ENCODE peak calls at places on chromosomes 5 and 9, in eight cellular contexts. One of them, this sample, is unnamed.
A peak's percentile ranks its signal among the peaks of the same experiment; 100 is the strongest.

GRCh38 chr5:40452874-40453624 is 226.7 kb upstream of the PTGER4 start:
- DNase-seq in NCI-H2171 treated with DMSO at 0.1 percent for 48 hours: no peak
- DNase-seq in activated T-cell treated with anti-CD3 and anti-CD28 coated beads, Interleukin-2, amount 50 U/mL, for 4 hours: no peak
- DNase-seq in iPS DF 6.9: no peak
- DNase-seq in left colon: no peak
- DNase-seq in NCI-H446: no peak
- DNase-seq in substantia nigra: no peak
- DNase-seq in GM10248: no peak
- DNase-seq in this sample: no peak

GRCh38 chr5:181198905-181199519 is 6.0 kb downstream of the TRIM7 start:
- DNase-seq in NCI-H2171 treated with DMSO at 0.1 percent for 48 hours: no peak
- DNase-seq in activated T-cell treated with anti-CD3 and anti-CD28 coated beads, Interleukin-2, amount 50 U/mL, for 4 hours: no peak
- DNase-seq in iPS DF 6.9: no peak
- DNase-seq in left colon: no peak
- DNase-seq in NCI-H446: no peak
- DNase-seq in substantia nigra: no peak
- DNase-seq in GM10248: peak; percentile 71
- DNase-seq in this sample: no peak

GRCh38 chr5:143101740-143102386 is 301.6 kb downstream of the NR3C1 start:
- DNase-seq in NCI-H2171 treated with DMSO at 0.1 percent for 48 hours: no peak
- DNase-seq in activated T-cell treated with anti-CD3 and anti-CD28 coated beads, Interleukin-2, amount 50 U/mL, for 4 hours: no peak
- DNase-seq in iPS DF 6.9: no peak
- DNase-seq in left colon: no peak
- DNase-seq in NCI-H446: no peak
- DNase-seq in substantia nigra: no peak
- DNase-seq in GM10248: no peak
- DNase-seq in this sample: no peak

GRCh38 chr5:164358531-164359259 is 853.3 kb downstream of the MAT2B start:
- DNase-seq in NCI-H2171 treated with DMSO at 0.1 percent for 48 hours: no peak
- DNase-seq in activated T-cell treated with anti-CD3 and anti-CD28 coated beads, Interleukin-2, amount 50 U/mL, for 4 hours: no peak
- DNase-seq in iPS DF 6.9: no peak
- DNase-seq in left colon: no peak
- DNase-seq in NCI-H446: no peak
- DNase-seq in substantia nigra: no peak
- DNase-seq in GM10248: no peak
- DNase-seq in this sample: no peak

GRCh38 chr5:14160116-14160515 is 17.0 kb downstream of the TRIO start:
- DNase-seq in NCI-H2171 treated with DMSO at 0.1 percent for 48 hours: no peak
- DNase-seq in activated T-cell treated with anti-CD3 and anti-CD28 coated beads, Interleukin-2, amount 50 U/mL, for 4 hours: no peak
- DNase-seq in iPS DF 6.9: no peak
- DNase-seq in left colon: no peak
- DNase-seq in NCI-H446: no peak
- DNase-seq in substantia nigra: no peak
- DNase-seq in GM10248: no peak
- DNase-seq in this sample: no peak

GRCh38 chr9:36847781-36848673 is 186.0 kb downstream of the PAX5 start:
- DNase-seq in NCI-H2171 treated with DMSO at 0.1 percent for 48 hours: peak; percentile 70
- DNase-seq in activated T-cell treated with anti-CD3 and anti-CD28 coated beads, Interleukin-2, amount 50 U/mL, for 4 hours: no peak
- DNase-seq in iPS DF 6.9: no peak
- DNase-seq in left colon: no peak
- DNase-seq in NCI-H446: peak; percentile 64
- DNase-seq in substantia nigra: no peak
- DNase-seq in GM10248: no peak
- DNase-seq in this sample: no peak

GRCh38 chr5:52856564-52856963 is 68.8 kb downstream of the ITGA1 start:
- DNase-seq in NCI-H2171 treated with DMSO at 0.1 percent for 48 hours: no peak
- DNase-seq in activated T-cell treated with anti-CD3 and anti-CD28 coated beads, Interleukin-2, amount 50 U/mL, for 4 hours: no peak
- DNase-seq in iPS DF 6.9: no peak
- DNase-seq in left colon: no peak
- DNase-seq in NCI-H446: no peak
- DNase-seq in substantia nigra: no peak
- DNase-seq in GM10248: no peak
- DNase-seq in this sample: peak; percentile 50

GRCh38 chr5:2560435-2560834 is 191.0 kb downstream of the IRX2 start:
- DNase-seq in NCI-H2171 treated with DMSO at 0.1 percent for 48 hours: no peak
- DNase-seq in activated T-cell treated with anti-CD3 and anti-CD28 coated beads, Interleukin-2, amount 50 U/mL, for 4 hours: no peak
- DNase-seq in iPS DF 6.9: no peak
- DNase-seq in left colon: no peak
- DNase-seq in NCI-H446: no peak
- DNase-seq in substantia nigra: no peak
- DNase-seq in GM10248: no peak
- DNase-seq in this sample: no peak

GRCh38 chr9:131624636-131625241 is 79.4 kb downstream of the PRRT1B start:
- DNase-seq in NCI-H2171 treated with DMSO at 0.1 percent for 48 hours: peak; percentile 96
- DNase-seq in activated T-cell treated with anti-CD3 and anti-CD28 coated beads, Interleukin-2, amount 50 U/mL, for 4 hours: no peak
- DNase-seq in iPS DF 6.9: no peak
- DNase-seq in left colon: no peak
- DNase-seq in NCI-H446: peak; percentile 80
- DNase-seq in substantia nigra: no peak
- DNase-seq in GM10248: no peak
- DNase-seq in this sample: no peak

GRCh38 chr9:111926421-111926875 is 29.8 kb downstream of the UGCG start:
- DNase-seq in NCI-H2171 treated with DMSO at 0.1 percent for 48 hours: no peak
- DNase-seq in activated T-cell treated with anti-CD3 and anti-CD28 coated beads, Interleukin-2, amount 50 U/mL, for 4 hours: peak; percentile 41
- DNase-seq in iPS DF 6.9: no peak
- DNase-seq in left colon: peak; percentile 44
- DNase-seq in NCI-H446: no peak
- DNase-seq in substantia nigra: no peak
- DNase-seq in GM10248: peak; percentile 78
- DNase-seq in this sample: peak; percentile 59

GRCh38 chr5:96528262-96528661 is 95.2 kb upstream of the PCSK1 start:
- DNase-seq in NCI-H2171 treated with DMSO at 0.1 percent for 48 hours: no peak
- DNase-seq in activated T-cell treated with anti-CD3 and anti-CD28 coated beads, Interleukin-2, amount 50 U/mL, for 4 hours: no peak
- DNase-seq in iPS DF 6.9: no peak
- DNase-seq in left colon: no peak
- DNase-seq in NCI-H446: no peak
- DNase-seq in substantia nigra: no peak
- DNase-seq in GM10248: no peak
- DNase-seq in this sample: no peak

GRCh38 chr5:39794511-39794910 is 369.7 kb upstream of the DAB2 start:
- DNase-seq in NCI-H2171 treated with DMSO at 0.1 percent for 48 hours: no peak
- DNase-seq in activated T-cell treated with anti-CD3 and anti-CD28 coated beads, Interleukin-2, amount 50 U/mL, for 4 hours: no peak
- DNase-seq in iPS DF 6.9: no peak
- DNase-seq in left colon: no peak
- DNase-seq in NCI-H446: no peak
- DNase-seq in substantia nigra: no peak
- DNase-seq in GM10248: no peak
- DNase-seq in this sample: no peak

GRCh38 chr9:135714242-135715055 is 12.5 kb downstream of the KCNT1 start:
- DNase-seq in NCI-H2171 treated with DMSO at 0.1 percent for 48 hours: no peak
- DNase-seq in activated T-cell treated with anti-CD3 and anti-CD28 coated beads, Interleukin-2, amount 50 U/mL, for 4 hours: no peak
- DNase-seq in iPS DF 6.9: no peak
- DNase-seq in left colon: no peak
- DNase-seq in NCI-H446: no peak
- DNase-seq in substantia nigra: no peak
- DNase-seq in GM10248: no peak
- DNase-seq in this sample: no peak

GRCh38 chr5:42824347-42824976 is 12.8 kb upstream of the SELENOP start:
- DNase-seq in NCI-H2171 treated with DMSO at 0.1 percent for 48 hours: no peak
- DNase-seq in activated T-cell treated with anti-CD3 and anti-CD28 coated beads, Interleukin-2, amount 50 U/mL, for 4 hours: no peak
- DNase-seq in iPS DF 6.9: no peak
- DNase-seq in left colon: no peak
- DNase-seq in NCI-H446: no peak
- DNase-seq in substantia nigra: no peak
- DNase-seq in GM10248: no peak
- DNase-seq in this sample: no peak

GRCh38 chr9:126763130-126763764 is 41.6 kb upstream of the ZBTB43 start:
- DNase-seq in NCI-H2171 treated with DMSO at 0.1 percent for 48 hours: peak; percentile 24
- DNase-seq in activated T-cell treated with anti-CD3 and anti-CD28 coated beads, Interleukin-2, amount 50 U/mL, for 4 hours: no peak
- DNase-seq in iPS DF 6.9: peak; percentile 35
- DNase-seq in left colon: no peak
- DNase-seq in NCI-H446: peak; percentile 20
- DNase-seq in substantia nigra: no peak
- DNase-seq in GM10248: no peak
- DNase-seq in this sample: no peak

GRCh38 chr5:136249678-136250266 is 56.8 kb upstream of the SMIM32 start:
- DNase-seq in NCI-H2171 treated with DMSO at 0.1 percent for 48 hours: peak; percentile 50
- DNase-seq in activated T-cell treated with anti-CD3 and anti-CD28 coated beads, Interleukin-2, amount 50 U/mL, for 4 hours: no peak
- DNase-seq in iPS DF 6.9: no peak
- DNase-seq in left colon: no peak
- DNase-seq in NCI-H446: peak; percentile 51
- DNase-seq in substantia nigra: peak; percentile 6
- DNase-seq in GM10248: peak; percentile 28
- DNase-seq in this sample: peak; percentile 11

GRCh38 chr5:175585573-175585972 is 72.3 kb upstream of the HRH2 start:
- DNase-seq in NCI-H2171 treated with DMSO at 0.1 percent for 48 hours: no peak
- DNase-seq in activated T-cell treated with anti-CD3 and anti-CD28 coated beads, Interleukin-2, amount 50 U/mL, for 4 hours: no peak
- DNase-seq in iPS DF 6.9: no peak
- DNase-seq in left colon: no peak
- DNase-seq in NCI-H446: no peak
- DNase-seq in substantia nigra: no peak
- DNase-seq in GM10248: no peak
- DNase-seq in this sample: no peak

GRCh38 chr5:37816883-37817282 is 23.0 kb downstream of the GDNF start:
- DNase-seq in NCI-H2171 treated with DMSO at 0.1 percent for 48 hours: peak; percentile 39
- DNase-seq in activated T-cell treated with anti-CD3 and anti-CD28 coated beads, Interleukin-2, amount 50 U/mL, for 4 hours: no peak
- DNase-seq in iPS DF 6.9: no peak
- DNase-seq in left colon: no peak
- DNase-seq in NCI-H446: no peak
- DNase-seq in substantia nigra: peak; percentile 68
- DNase-seq in GM10248: no peak
- DNase-seq in this sample: no peak

GRCh38 chr9:137449931-137450537 is 8.9 kb upstream of the ENTPD8 start:
- DNase-seq in NCI-H2171 treated with DMSO at 0.1 percent for 48 hours: no peak
- DNase-seq in activated T-cell treated with anti-CD3 and anti-CD28 coated beads, Interleukin-2, amount 50 U/mL, for 4 hours: peak; percentile 64
- DNase-seq in iPS DF 6.9: no peak
- DNase-seq in left colon: peak; percentile 23
- DNase-seq in NCI-H446: no peak
- DNase-seq in substantia nigra: no peak
- DNase-seq in GM10248: no peak
- DNase-seq in this sample: no peak

GRCh38 chr9:5786370-5787127 is 46.4 kb downstream of the ERMP1 start:
- DNase-seq in NCI-H2171 treated with DMSO at 0.1 percent for 48 hours: no peak
- DNase-seq in activated T-cell treated with anti-CD3 and anti-CD28 coated beads, Interleukin-2, amount 50 U/mL, for 4 hours: no peak
- DNase-seq in iPS DF 6.9: no peak
- DNase-seq in left colon: no peak
- DNase-seq in NCI-H446: no peak
- DNase-seq in substantia nigra: peak; percentile 7
- DNase-seq in GM10248: no peak
- DNase-seq in this sample: no peak

GRCh38 chr5:8650197-8650596 is 781.2 kb downstream of the MTRR start:
- DNase-seq in NCI-H2171 treated with DMSO at 0.1 percent for 48 hours: peak; percentile 88
- DNase-seq in activated T-cell treated with anti-CD3 and anti-CD28 coated beads, Interleukin-2, amount 50 U/mL, for 4 hours: no peak
- DNase-seq in iPS DF 6.9: no peak
- DNase-seq in left colon: no peak
- DNase-seq in NCI-H446: no peak
- DNase-seq in substantia nigra: no peak
- DNase-seq in GM10248: no peak
- DNase-seq in this sample: no peak

GRCh38 chr5:93585054-93585751 is 2.2 kb downstream of the NR2F1 start:
- DNase-seq in NCI-H2171 treated with DMSO at 0.1 percent for 48 hours: peak; percentile 16
- DNase-seq in activated T-cell treated with anti-CD3 and anti-CD28 coated beads, Interleukin-2, amount 50 U/mL, for 4 hours: no peak
- DNase-seq in iPS DF 6.9: no peak
- DNase-seq in left colon: no peak
- DNase-seq in NCI-H446: peak; percentile 64
- DNase-seq in substantia nigra: no peak
- DNase-seq in GM10248: no peak
- DNase-seq in this sample: no peak

GRCh38 chr9:19631181-19631580 is 157.7 kb downstream of the SLC24A2 start:
- DNase-seq in NCI-H2171 treated with DMSO at 0.1 percent for 48 hours: no peak
- DNase-seq in activated T-cell treated with anti-CD3 and anti-CD28 coated beads, Interleukin-2, amount 50 U/mL, for 4 hours: no peak
- DNase-seq in iPS DF 6.9: no peak
- DNase-seq in left colon: no peak
- DNase-seq in NCI-H446: no peak
- DNase-seq in substantia nigra: no peak
- DNase-seq in GM10248: no peak
- DNase-seq in this sample: no peak

GRCh38 chr5:126168785-126169184 is 254.4 kb upstream of the GRAMD2B start:
- DNase-seq in NCI-H2171 treated with DMSO at 0.1 percent for 48 hours: no peak
- DNase-seq in activated T-cell treated with anti-CD3 and anti-CD28 coated beads, Interleukin-2, amount 50 U/mL, for 4 hours: no peak
- DNase-seq in iPS DF 6.9: no peak
- DNase-seq in left colon: no peak
- DNase-seq in NCI-H446: no peak
- DNase-seq in substantia nigra: no peak
- DNase-seq in GM10248: no peak
- DNase-seq in this sample: no peak

GRCh38 chr5:167296056-167296455 is 995.4 kb upstream of the WWC1 start:
- DNase-seq in NCI-H2171 treated with DMSO at 0.1 percent for 48 hours: no peak
- DNase-seq in activated T-cell treated with anti-CD3 and anti-CD28 coated beads, Interleukin-2, amount 50 U/mL, for 4 hours: no peak
- DNase-seq in iPS DF 6.9: no peak
- DNase-seq in left colon: no peak
- DNase-seq in NCI-H446: no peak
- DNase-seq in substantia nigra: no peak
- DNase-seq in GM10248: no peak
- DNase-seq in this sample: no peak

GRCh38 chr9:34380034-34380510 is 3.4 kb upstream of the MYORG start:
- DNase-seq in NCI-H2171 treated with DMSO at 0.1 percent for 48 hours: no peak
- DNase-seq in activated T-cell treated with anti-CD3 and anti-CD28 coated beads, Interleukin-2, amount 50 U/mL, for 4 hours: no peak
- DNase-seq in iPS DF 6.9: no peak
- DNase-seq in left colon: no peak
- DNase-seq in NCI-H446: no peak
- DNase-seq in substantia nigra: no peak
- DNase-seq in GM10248: peak; percentile 29
- DNase-seq in this sample: no peak

GRCh38 chr5:15574806-15575205 is 74.8 kb downstream of the FBXL7 start:
- DNase-seq in NCI-H2171 treated with DMSO at 0.1 percent for 48 hours: no peak
- DNase-seq in activated T-cell treated with anti-CD3 and anti-CD28 coated beads, Interleukin-2, amount 50 U/mL, for 4 hours: no peak
- DNase-seq in iPS DF 6.9: no peak
- DNase-seq in left colon: no peak
- DNase-seq in NCI-H446: no peak
- DNase-seq in substantia nigra: no peak
- DNase-seq in GM10248: no peak
- DNase-seq in this sample: no peak

GRCh38 chr5:124745367-124746251 is 830 bp downstream of the ZNF608 start:
- DNase-seq in NCI-H2171 treated with DMSO at 0.1 percent for 48 hours: no peak
- DNase-seq in activated T-cell treated with anti-CD3 and anti-CD28 coated beads, Interleukin-2, amount 50 U/mL, for 4 hours: no peak
- DNase-seq in iPS DF 6.9: no peak
- DNase-seq in left colon: no peak
- DNase-seq in NCI-H446: no peak
- DNase-seq in substantia nigra: no peak
- DNase-seq in GM10248: no peak
- DNase-seq in this sample: no peak

GRCh38 chr9:93009337-93010015 is 49.0 kb upstream of the SUSD3 start:
- DNase-seq in NCI-H2171 treated with DMSO at 0.1 percent for 48 hours: peak; percentile 17
- DNase-seq in activated T-cell treated with anti-CD3 and anti-CD28 coated beads, Interleukin-2, amount 50 U/mL, for 4 hours: no peak
- DNase-seq in iPS DF 6.9: no peak
- DNase-seq in left colon: no peak
- DNase-seq in NCI-H446: no peak
- DNase-seq in substantia nigra: no peak
- DNase-seq in GM10248: peak; percentile 6
- DNase-seq in this sample: no peak

GRCh38 chr9:114693248-114693895 is 11.4 kb upstream of the TEX48 start:
- DNase-seq in NCI-H2171 treated with DMSO at 0.1 percent for 48 hours: peak; percentile 46
- DNase-seq in activated T-cell treated with anti-CD3 and anti-CD28 coated beads, Interleukin-2, amount 50 U/mL, for 4 hours: no peak
- DNase-seq in iPS DF 6.9: no peak
- DNase-seq in left colon: no peak
- DNase-seq in NCI-H446: no peak
- DNase-seq in substantia nigra: no peak
- DNase-seq in GM10248: no peak
- DNase-seq in this sample: no peak

GRCh38 chr5:32254987-32255900 is 57.5 kb downstream of the MTMR12 start:
- DNase-seq in NCI-H2171 treated with DMSO at 0.1 percent for 48 hours: no peak
- DNase-seq in activated T-cell treated with anti-CD3 and anti-CD28 coated beads, Interleukin-2, amount 50 U/mL, for 4 hours: no peak
- DNase-seq in iPS DF 6.9: no peak
- DNase-seq in left colon: no peak
- DNase-seq in NCI-H446: peak; percentile 97
- DNase-seq in substantia nigra: no peak
- DNase-seq in GM10248: no peak
- DNase-seq in this sample: no peak

This sample was measured in AML-193.